ENCODE peak calls at places on chromosomes 13 and 19, in nine cellular contexts. K is osteoblast; M is Panc1; U is neuronal stem cell; A is cardiac muscle cell; E is CD8-positive, alpha-beta T cell; T is heart right ventricle; C is body of pancreas; F is stomach. B is an unnamed sample.

GRCh38 chr13:29196409-29197074 is 376.4 kb downstream of the MTUS2 start:
- DNase-seq in A (no peak), F (no peak), M (no peak), U (no peak), K (no peak), T (no peak), C (no peak), E (no peak), B (no peak)

GRCh38 chr19:41848666-41849065 is 3.8 kb downstream of the DMRTC2 start:
- DNase-seq in F (no peak), A (no peak), E (no peak), C (no peak), U (no peak), T (no peak), M (no peak), K (no peak), B (no peak)

GRCh38 chr13:110756268-110756667 is 42.8 kb downstream of the ING1 start:
- DNase-seq in A (no peak), U (no peak), E (no peak), K (peak; percentile 15), C (no peak), F (no peak), T (no peak), M (no peak), B (no peak)

GRCh38 chr19:16067205-16067938 is 8.9 kb upstream of the TPM4 start:
- DNase-seq in U (no peak), K (peak; percentile 97), M (no peak), F (peak; percentile 91), A (no peak), T (peak; percentile 42), C (peak; percentile 58), E (no peak), B (no peak)

GRCh38 chr13:109389892-109390345 is 396.5 kb downstream of the IRS2 start:
- DNase-seq in M (no peak), K (no peak), C (no peak), T (no peak), E (no peak), U (no peak), A (no peak), F (no peak), B (no peak)

GRCh38 chr13:23695196-23695595 is 125.0 kb downstream of the TNFRSF19 start:
- DNase-seq in E (no peak), T (no peak), A (no peak), M (no peak), K (no peak), U (no peak), F (no peak), C (no peak), B (no peak)

GRCh38 chr13:77833331-77833863 is 85.2 kb downstream of the EDNRB start:
- DNase-seq in F (no peak), K (no peak), M (no peak), E (no peak), U (no peak), T (peak; percentile 24), A (no peak), C (no peak), B (no peak)

GRCh38 chr19:46791944-46792343 is 3.5 kb upstream of the SLC1A5 start:
- DNase-seq in K (peak; percentile 46), A (no peak), T (no peak), C (no peak), M (no peak), U (no peak), E (no peak), F (no peak), B (no peak)

GRCh38 chr19:29653398-29653797 is 11.9 kb upstream of the PLEKHF1 start:
- DNase-seq in K (no peak), M (no peak), A (no peak), F (no peak), E (no peak), T (no peak), U (no peak), C (no peak), B (no peak)

GRCh38 chr13:106565127-106565775 is 2.7 kb downstream of the ARGLU1 start:
- DNase-seq in E (no peak), T (no peak), C (no peak), M (no peak), A (no peak), U (no peak), F (no peak), K (no peak), B (no peak)

GRCh38 chr13:27076411-27076810 is 95.2 kb downstream of the USP12 start:
- DNase-seq in C (no peak), E (no peak), U (no peak), T (no peak), F (no peak), K (no peak), A (no peak), M (no peak), B (no peak)

GRCh38 chr19:19444694-19445155 is 39.2 kb downstream of the GATAD2A start:
- DNase-seq in K (no peak), A (no peak), C (no peak), T (no peak), M (no peak), E (no peak), U (no peak), F (peak; percentile 56), B (no peak)

GRCh38 chr19:50328257-50329145 is 676 bp downstream of the KCNC3 start:
- DNase-seq in F (no peak), M (no peak), K (peak; percentile 86), A (peak; percentile 48), E (no peak), T (no peak), C (peak; percentile 40), U (no peak), B (no peak)

GRCh38 chr13:66886248-66886647 is 343.9 kb downstream of the PCDH9 start:
- DNase-seq in A (peak; percentile 1), F (no peak), T (no peak), C (no peak), U (no peak), K (no peak), E (no peak), M (no peak), B (no peak)

DNA sequence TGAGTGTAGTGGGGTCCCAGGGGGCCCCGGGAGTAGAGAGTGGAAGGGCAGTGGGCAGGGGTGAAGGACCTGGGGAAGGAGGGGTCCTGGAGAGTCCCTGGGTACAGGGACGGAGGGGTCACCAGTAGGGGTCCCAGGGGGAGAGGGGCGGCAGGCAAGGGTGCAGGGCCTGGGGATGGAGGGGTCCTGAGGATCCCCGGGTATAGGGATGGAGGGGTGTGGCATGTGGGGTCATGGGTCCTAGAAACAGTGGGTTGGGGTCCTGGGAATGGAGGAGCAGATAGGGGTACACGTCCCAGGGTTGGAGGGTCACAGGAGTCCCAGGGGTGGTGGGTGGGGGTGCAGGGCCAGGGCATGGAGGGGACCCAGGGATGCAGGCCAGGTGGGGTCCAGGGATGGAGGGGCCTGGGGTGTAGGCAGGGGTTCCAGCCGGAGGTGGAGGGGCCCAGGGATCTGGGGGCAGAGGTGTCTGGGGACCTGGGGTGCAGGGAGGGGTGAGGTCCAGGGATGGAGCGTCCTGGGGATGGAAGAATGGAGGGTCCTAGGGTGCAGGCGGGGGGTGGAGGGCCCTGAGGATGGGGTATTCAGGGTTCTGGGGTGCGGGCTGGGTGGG is 1.3 kb downstream of the BTBD2 start:
- DNase-seq in M (no peak), E (no peak), A (no peak), F (no peak), U (no peak), C (no peak), K (peak; percentile 80), T (no peak), B (no peak)
- H3K4me3 ChIP-seq in M (peak overlapping the region; percentile 52), E (no peak overlapping the region), A (peak overlapping the region; percentile 67), F (peak overlapping the region; percentile 67), U (no peak overlapping the region), C (no peak overlapping the region), K (peak overlapping the region; percentile 73), T (peak overlapping the region; percentile 55), B (peak overlapping the region; percentile 62)

GRCh38 chr19:39929750-39930149 is 4.7 kb downstream of the FCGBP start:
- DNase-seq in K (no peak), C (no peak), M (no peak), E (no peak), T (no peak), U (no peak), F (no peak), A (no peak), B (no peak)
- H3K36me3 ChIP-seq in K (no peaks in the 10 kb centered on the region), C (no peaks in the 10 kb centered on the region), M (no peaks in the 10 kb centered on the region), E (peaks cover 6% of the 10 kb centered on the region), T (no peaks in the 10 kb centered on the region), U (no peaks in the 10 kb centered on the region), F (no peaks in the 10 kb centered on the region), A (no peaks in the 10 kb centered on the region), B (no peaks in the 10 kb centered on the region)

DNA sequence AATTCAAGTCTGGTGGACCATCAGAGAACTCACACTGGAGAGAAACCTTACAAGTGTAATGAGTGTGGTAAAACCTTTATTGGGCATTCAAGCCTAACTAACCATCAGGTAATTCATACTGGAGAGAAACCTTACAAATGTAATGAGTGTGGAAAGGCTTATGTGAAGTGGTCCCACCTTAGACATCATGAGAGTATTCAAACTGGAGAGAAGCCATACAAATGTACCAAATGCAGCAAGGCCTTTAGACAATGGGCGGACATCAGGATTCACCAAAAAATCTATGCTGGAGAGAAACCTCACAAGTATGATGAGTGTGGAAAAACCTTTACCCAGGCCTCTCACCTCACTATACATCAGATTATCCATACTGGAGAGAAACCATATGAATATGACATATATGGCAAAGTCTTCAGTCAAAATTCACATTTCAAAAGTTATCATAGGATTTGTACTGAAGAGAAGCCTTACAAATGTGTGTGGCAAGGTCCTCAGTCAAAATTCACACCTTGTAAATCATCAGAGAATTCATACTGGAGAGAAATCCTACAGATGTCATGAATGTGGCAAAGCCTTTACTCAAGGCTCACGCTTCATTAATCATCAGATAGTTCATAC is 19.7 kb upstream of the ZNF665 start:
- DNase-seq in M (no peak), U (no peak), F (no peak), E (no peak), C (no peak), T (no peak), K (no peak), A (no peak), B (no peak)
- H3K4me3 ChIP-seq in M (no peak overlapping the region), U (no peak overlapping the region), F (no peak overlapping the region), E (peak overlapping the region; percentile 17), C (no peak overlapping the region), T (no peak overlapping the region), K (no peak overlapping the region), A (no peak overlapping the region), B (no peak overlapping the region)

GRCh38 chr19:5975388-5975728 is 2.6 kb downstream of the RANBP3 start:
- DNase-seq in C (no peak), F (no peak), K (peak; percentile 29), U (no peak), M (no peak), T (no peak), E (no peak), A (no peak), B (no peak)

GRCh38 chr19:5977785-5978605 is at the start of gene RANBP3:
- DNase-seq in F (peak; percentile 100), U (peak; percentile 100), C (peak; percentile 100), K (peak; percentile 99), E (peak; percentile 99), M (peak; percentile 89), A (peak; percentile 100), T (peak; percentile 98), B (peak; percentile 89)

GRCh38 chr19:5976768-5977167 is 1.2 kb downstream of the RANBP3 start:
- DNase-seq in M (no peak), U (no peak), F (no peak), E (no peak), A (no peak), C (no peak), K (no peak), T (no peak), B (no peak)

GRCh38 chr19:5978606-5979552 is 939 bp upstream of the RANBP3 start:
- DNase-seq in C (no peak), F (no peak), E (no peak), M (no peak), A (no peak), U (no peak), T (no peak), K (peak; percentile 37), B (no peak)

GRCh38 chr19:5977222-5977784 is 637 bp downstream of the RANBP3 start:
- DNase-seq in T (no peak), E (no peak), F (no peak), K (peak; percentile 58), C (no peak), M (no peak), U (no peak), A (peak; percentile 34), B (no peak)
- H3K36me3 ChIP-seq in T (peaks cover 24% of the 10 kb centered on the region), E (peaks cover 13% of the 10 kb centered on the region), F (peaks cover 20% of the 10 kb centered on the region), K (peaks cover 7% of the 10 kb centered on the region), C (no peaks in the 10 kb centered on the region), M (no peaks in the 10 kb centered on the region), U (peaks cover 13% of the 10 kb centered on the region), A (no peaks in the 10 kb centered on the region), B (peaks cover 37% of the 10 kb centered on the region)